ENCODE peak calls at places on chromosomes 16 and 17, in eight cellular contexts. A, Z, L, D, T, P, H and O are unnamed samples.
A peak's percentile ranks its signal among the peaks of the same experiment; 100 is the strongest.

GRCh38 chr17:67602974-67603373 is 114.8 kb upstream of the NOL11 start:
- DNase-seq in A (peak; percentile 69), Z (no peak), L (peak; percentile 58), D (peak; percentile 92), T (peak; percentile 45), P (peak; percentile 13), H (peak; percentile 51), O (no peak)

GRCh38 chr16:23014592-23014991 is 134.7 kb downstream of the USP31 start:
- DNase-seq in A (no peak), Z (no peak), L (no peak), D (no peak), T (no peak), P (no peak), H (no peak), O (no peak)

GRCh38 chr16:31064882-31065461 is 9.1 kb downstream of the ZNF668 start:
- DNase-seq in A (peak; percentile 61), Z (peak; percentile 89), L (peak; percentile 55), D (no peak), T (no peak), P (no peak), H (peak; percentile 56), O (peak; percentile 88)

GRCh38 chr16:57165923-57166322 is 19.9 kb downstream of the PSME3IP1 start:
- DNase-seq in A (no peak), Z (no peak), L (no peak), D (no peak), T (no peak), P (no peak), H (peak; percentile 32), O (no peak)

GRCh38 chr16:87487361-87487924 is 5.4 kb downstream of the ZCCHC14 start:
- DNase-seq in A (peak; percentile 65), Z (no peak), L (no peak), D (peak; percentile 85), T (peak; percentile 92), P (no peak), H (peak; percentile 88), O (peak; percentile 84)

GRCh38 chr16:2498531-2499253 is 15.1 kb upstream of the ATP6V0C start:
- DNase-seq in A (no peak), Z (no peak), L (no peak), D (no peak), T (peak; percentile 97), P (no peak), H (peak; percentile 68), O (no peak)

GRCh38 chr17:46046957-46047356 is 47.9 kb downstream of the STH start:
- DNase-seq in A (no peak), Z (no peak), L (no peak), D (no peak), T (no peak), P (no peak), H (no peak), O (no peak)

GRCh38 chr16:46947900-46948547 is 25.4 kb downstream of the DNAJA2 start:
- DNase-seq in A (peak; percentile 56), Z (no peak), L (peak; percentile 38), D (peak; percentile 59), T (peak; percentile 13), P (no peak), H (no peak), O (no peak)

GRCh38 chr17:34841467-34841866 is 119.8 kb downstream of the CCT6B start:
- DNase-seq in A (no peak), Z (no peak), L (no peak), D (no peak), T (no peak), P (no peak), H (no peak), O (no peak)

GRCh38 chr17:34840758-34841157 is 120.5 kb downstream of the CCT6B start:
- DNase-seq in A (no peak), Z (no peak), L (no peak), D (no peak), T (no peak), P (no peak), H (no peak), O (no peak)

GRCh38 chr17:34842235-34842634 is 119.0 kb downstream of the CCT6B start:
- DNase-seq in A (no peak), Z (no peak), L (no peak), D (no peak), T (no peak), P (no peak), H (no peak), O (no peak)

GRCh38 chr17:34843682-34844081 is 117.6 kb downstream of the CCT6B start:
- DNase-seq in A (no peak), Z (no peak), L (no peak), D (no peak), T (no peak), P (no peak), H (no peak), O (no peak)

GRCh38 chr17:34837796-34838195 is 123.5 kb downstream of the CCT6B start:
- DNase-seq in A (no peak), Z (no peak), L (no peak), D (no peak), T (no peak), P (no peak), H (no peak), O (no peak)
- H3K27ac ChIP-seq in A (no peak overlapping the region), Z (no peak overlapping the region), L (no peak overlapping the region), D (no peak overlapping the region), T (no peak overlapping the region), P (no peak overlapping the region), H (no peak overlapping the region), O (no peak overlapping the region)

DNA sequence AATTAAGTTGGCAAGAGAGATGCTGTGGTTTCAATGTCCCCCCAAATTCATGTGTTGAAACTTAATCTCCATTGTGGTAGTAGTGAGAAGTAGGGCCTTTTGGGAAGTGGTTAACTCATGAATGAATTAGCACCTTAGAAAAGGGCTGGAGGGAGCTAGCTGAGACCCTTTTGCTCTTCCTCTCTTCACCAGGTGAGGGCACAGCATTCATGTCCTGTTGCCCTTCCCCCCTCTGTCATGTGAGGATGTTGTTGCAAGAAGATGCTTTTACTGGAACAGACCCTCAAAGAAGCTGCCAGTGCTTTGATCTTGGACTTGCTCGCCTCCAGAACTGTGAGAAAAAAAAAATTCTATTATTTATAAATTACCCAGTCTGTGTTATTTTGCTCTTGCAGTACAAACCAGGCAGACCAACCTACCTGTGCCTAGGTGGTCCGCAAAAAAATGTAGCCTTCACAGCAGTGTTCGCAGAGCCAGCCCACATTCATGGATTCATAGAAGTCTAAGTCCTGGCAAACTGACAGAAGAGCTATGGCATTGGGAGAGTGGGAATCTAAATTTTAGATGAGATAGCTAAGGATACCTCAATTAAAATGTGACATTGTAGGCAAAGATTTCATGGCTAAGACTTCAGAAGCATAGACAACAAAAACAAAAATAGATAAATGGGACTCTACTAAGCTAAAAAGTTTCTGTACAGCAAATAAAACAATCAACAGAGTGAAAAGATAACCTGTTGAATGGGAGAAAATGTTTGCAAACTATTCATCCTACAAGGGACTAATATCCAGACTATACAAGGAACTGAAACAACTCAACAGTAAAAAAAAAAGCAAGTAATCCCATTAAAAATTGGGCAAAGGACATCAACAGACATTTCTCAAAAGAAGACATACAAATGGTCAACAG is 32.0 kb upstream of the ABCA5 start:
- DNase-seq in A (peak; percentile 61), Z (no peak), L (no peak), D (peak; percentile 91), T (no peak), P (no peak), H (no peak), O (no peak)
- H3K27ac ChIP-seq in A (no peak overlapping the region), Z (no peak overlapping the region), L (no peak overlapping the region), D (no peak overlapping the region), T (no peak overlapping the region), P (no peak overlapping the region), H (no peak overlapping the region), O (no peak overlapping the region)

GRCh38 chr16:75286996-75287395 is 35.6 kb upstream of the BCAR1 start:
- DNase-seq in A (no peak), Z (no peak), L (no peak), D (no peak), T (no peak), P (no peak), H (no peak), O (no peak)

GRCh38 chr16:75280331-75280804 is 28.9 kb upstream of the BCAR1 start:
- DNase-seq in A (no peak), Z (no peak), L (no peak), D (no peak), T (no peak), P (no peak), H (no peak), O (no peak)

GRCh38 chr16:75281826-75282225 is 30.4 kb upstream of the BCAR1 start:
- DNase-seq in A (no peak), Z (no peak), L (no peak), D (no peak), T (peak; percentile 29), P (no peak), H (no peak), O (no peak)

GRCh38 chr16:75279277-75279676 is 27.9 kb upstream of the BCAR1 start:
- DNase-seq in A (no peak), Z (no peak), L (no peak), D (peak; percentile 75), T (peak; percentile 68), P (no peak), H (peak; percentile 32), O (no peak)

DNA sequence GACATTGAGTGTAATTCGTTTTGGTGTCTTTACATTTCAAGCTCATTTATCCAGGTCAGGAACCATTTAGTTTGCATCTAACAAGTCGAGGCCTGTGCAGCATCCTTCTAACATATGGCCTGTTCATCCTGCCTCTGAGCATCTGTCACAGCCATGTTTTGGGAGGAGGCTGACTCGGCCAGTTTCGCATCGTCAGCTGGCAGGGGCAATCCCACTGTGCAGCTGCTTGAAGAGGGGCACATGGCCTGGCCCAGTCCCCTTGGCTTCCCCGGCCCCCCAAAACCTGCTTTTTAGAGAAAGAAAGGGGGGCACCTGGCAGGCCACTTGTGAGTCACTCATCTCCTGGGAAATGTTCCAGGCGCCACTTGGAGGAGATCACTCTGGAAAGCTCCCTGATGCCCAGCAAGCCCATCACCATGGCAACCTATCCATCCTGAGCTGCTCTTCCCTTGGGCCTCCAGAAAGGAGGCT is 31.4 kb upstream of the BCAR1 start:
- DNase-seq in A (no peak), Z (no peak), L (no peak), D (no peak), T (no peak), P (no peak), H (no peak), O (no peak)
- H3K27ac ChIP-seq in A (no peak overlapping the region), Z (no peak overlapping the region), L (no peak overlapping the region), D (no peak overlapping the region), T (no peak overlapping the region), P (no peak overlapping the region), H (no peak overlapping the region), O (no peak overlapping the region)

GRCh38 chr17:4476512-4477070 is 22.1 kb upstream of the SPNS2 start:
- DNase-seq in A (peak; percentile 3), Z (no peak), L (no peak), D (no peak), T (no peak), P (no peak), H (peak; percentile 79), O (no peak)

GRCh38 chr17:4475463-4475862 is 23.2 kb upstream of the SPNS2 start:
- DNase-seq in A (no peak), Z (no peak), L (no peak), D (no peak), T (no peak), P (no peak), H (no peak), O (no peak)

GRCh38 chr17:4477286-4477791 is 21.3 kb upstream of the SPNS2 start:
- DNase-seq in A (peak; percentile 86), Z (no peak), L (no peak), D (no peak), T (no peak), P (no peak), H (no peak), O (no peak)

GRCh38 chr17:4475001-4475400 is 23.7 kb upstream of the SPNS2 start:
- DNase-seq in A (no peak), Z (no peak), L (no peak), D (no peak), T (no peak), P (no peak), H (no peak), O (no peak)

DNA sequence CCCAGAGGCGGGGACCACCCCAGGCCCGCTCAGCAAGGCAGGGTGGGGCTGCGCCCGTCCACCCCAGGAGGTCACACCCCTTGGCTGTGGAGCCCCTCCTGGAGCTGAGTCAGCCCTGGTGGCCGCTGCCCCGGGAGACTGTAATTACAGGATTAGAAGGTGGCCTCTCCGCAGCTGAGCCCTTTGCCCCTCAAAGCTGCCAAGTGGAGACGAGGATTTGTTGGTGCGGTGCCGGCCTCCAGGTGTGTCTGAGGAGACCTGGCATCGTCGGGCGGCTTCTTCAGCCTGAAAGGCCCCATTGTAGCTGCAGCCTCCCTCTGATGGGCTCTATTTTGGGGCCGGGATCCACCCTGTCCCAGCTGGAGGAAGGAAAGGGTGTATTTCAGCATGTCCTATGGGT is 22.7 kb upstream of the SPNS2 start:
- DNase-seq in A (no peak), Z (no peak), L (no peak), D (no peak), T (no peak), P (no peak), H (no peak), O (no peak)
- H3K27ac ChIP-seq in A (no peak overlapping the region), Z (no peak overlapping the region), L (no peak overlapping the region), D (no peak overlapping the region), T (no peak overlapping the region), P (no peak overlapping the region), H (peak overlapping the region; percentile 75), O (no peak overlapping the region)